ENCODE peak calls at places on chromosomes 16 and 17, in eight cellular contexts. U is uterus; M is cardiac muscle cell; E is psoas muscle; I is GM23338; D is lower lobe of right lung; L is aorta; Z is CD8-positive, alpha-beta T cell. P is an unnamed sample. For H3K4me1, the result is how much of the 10 kb centered on the place peaks cover.

GRCh38 chr17:66190738-66191606 is 961 bp downstream of the CEP112 start:
- DNase-seq in E (no peak), U (no peak), I (no peak), L (no peak), M (peak), D (peak), Z (no peak), P (no peak)

GRCh38 chr17:17315142-17315821 is 12.1 kb downstream of the NT5M start:
- DNase-seq in L (no peak), Z (no peak), M (no peak), E (no peak), I (no peak), D (peak), U (no peak), P (no peak)

GRCh38 chr16:71712501-71712900 is 12.0 kb downstream of the PHLPP2 start:
- DNase-seq in E (no peak), M (no peak), D (no peak), Z (no peak), U (no peak), I (no peak), L (no peak), P (no peak)

GRCh38 chr16:3461120-3461519 is 17.6 kb downstream of the NAA60 start:
- DNase-seq in U (no peak), E (no peak), Z (peak), D (no peak), I (no peak), L (peak), M (no peak), P (no peak)

GRCh38 chr16:88329726-88330700 is 52.7 kb upstream of the ZNF469 start:
- DNase-seq in M (no peak), D (no peak), L (no peak), I (no peak), E (peak), U (no peak), Z (no peak), P (no peak)

GRCh38 chr17:31393749-31394146 is 2.3 kb downstream of the RAB11FIP4 start:
- DNase-seq in U (no peak), E (no peak), D (no peak), Z (no peak), M (no peak), I (no peak), L (peak), P (no peak)

GRCh38 chr17:60077672-60078519 is 825 bp downstream of the HEATR6 start:
- DNase-seq in M (peak), U (no peak), D (no peak), L (no peak), I (no peak), Z (no peak), E (no peak), P (no peak)

GRCh38 chr17:18184143-18185007 is 747 bp downstream of the ALKBH5 start:
- DNase-seq in E (peak), D (peak), Z (peak), L (peak), M (peak), U (peak), I (peak), P (peak)

GRCh38 chr17:15289285-15290185 is 24.4 kb upstream of the PMP22 start:
- DNase-seq in L (no peak), U (no peak), I (no peak), E (no peak), Z (no peak), D (no peak), M (peak), P (no peak)

GRCh38 chr17:76278268-76278908 is 13.2 kb downstream of the UBALD2 start:
- DNase-seq in Z (no peak), E (no peak), L (no peak), U (no peak), M (no peak), I (no peak), D (no peak), P (no peak)

GRCh38 chr17:2911035-2911754 is 115.0 kb downstream of the RAP1GAP2 start:
- DNase-seq in L (no peak), U (no peak), D (no peak), M (no peak), Z (no peak), E (no peak), I (no peak), P (no peak)

GRCh38 chr17:978110-979093 is 1.2 kb downstream of the NXN start:
- DNase-seq in I (no peak), M (peak), L (peak), Z (no peak), D (no peak), E (peak), U (no peak), P (no peak)

GRCh38 chr16:84198401-84198800 is 7.4 kb downstream of the ADAD2 start:
- DNase-seq in Z (no peak), E (no peak), I (no peak), D (no peak), M (peak), U (no peak), L (no peak), P (no peak)

GRCh38 chr17:36142230-36142629 is 34.2 kb downstream of the TBC1D3B start:
- DNase-seq in E (no peak), I (no peak), U (no peak), Z (no peak), D (no peak), L (no peak), M (no peak), P (peak)

GRCh38 chr17:75135452-75135851 is 3.9 kb upstream of the NT5C start:
- DNase-seq in Z (no peak), I (no peak), D (no peak), E (no peak), U (no peak), L (peak), M (no peak), P (no peak)

GRCh38 chr17:70629902-70630301 is 460.6 kb downstream of the KCNJ2 start:
- DNase-seq in Z (no peak), M (peak), E (no peak), D (no peak), I (no peak), U (no peak), L (no peak), P (no peak)

GRCh38 chr17:41618341-41619161 is 5.8 kb downstream of the KRT17 start:
- DNase-seq in Z (no peak), I (no peak), U (no peak), M (no peak), D (no peak), E (no peak), L (peak), P (no peak)

GRCh38 chr16:53756329-53756996 is 52.5 kb downstream of the FTO start:
- DNase-seq in U (no peak), M (peak), Z (no peak), E (no peak), I (no peak), L (no peak), D (no peak), P (peak)

GRCh38 chr17:41026668-41027471 is at the start of gene KRTAP1-5:
- DNase-seq in U (no peak), M (peak), Z (no peak), I (no peak), E (no peak), L (no peak), D (no peak), P (no peak)

GRCh38 chr17:53088501-53088900 is 734.2 kb upstream of the KIF2B start:
- DNase-seq in M (no peak), I (no peak), Z (no peak), U (no peak), D (no peak), E (no peak), L (no peak), P (no peak)

GRCh38 chr16:88886915-88887521 is 20.6 kb upstream of the PABPN1L start:
- DNase-seq in E (peak), I (no peak), Z (no peak), D (peak), U (peak), L (no peak), M (peak), P (peak)

GRCh38 chr17:9668532-9668931 is 23.2 kb downstream of the USP43 start:
- DNase-seq in L (no peak), D (no peak), I (no peak), U (no peak), M (peak), Z (no peak), E (no peak), P (no peak)

GRCh38 chr17:55451758-55452468 is 30.3 kb upstream of the MMD start:
- DNase-seq in U (no peak), I (no peak), D (no peak), L (no peak), M (peak), E (no peak), Z (no peak), P (no peak)

GRCh38 chr17:21374455-21375161 is 1.5 kb upstream of the KCNJ12 start:
- DNase-seq in U (no peak), L (no peak), I (no peak), D (no peak), M (peak), Z (no peak), E (no peak), P (no peak)

GRCh38 chr17:45703806-45704205 is 80.3 kb upstream of the CRHR1 start:
- DNase-seq in Z (no peak), I (no peak), M (no peak), U (no peak), E (no peak), L (no peak), D (no peak), P (no peak)

GRCh38 chr17:78348055-78348745 is 11.7 kb downstream of the SOCS3 start:
- DNase-seq in Z (no peak), E (no peak), L (no peak), U (no peak), I (no peak), D (no peak), M (no peak), P (no peak)

GRCh38 chr17:78347453-78347852 is 12.4 kb downstream of the SOCS3 start:
- DNase-seq in D (peak), I (no peak), Z (no peak), E (no peak), U (no peak), L (no peak), M (no peak), P (no peak)

GRCh38 chr17:78346605-78347250 is 13.1 kb downstream of the SOCS3 start:
- DNase-seq in D (no peak), I (peak), U (no peak), Z (no peak), M (no peak), E (no peak), L (no peak), P (no peak)

GRCh38 chr17:78351449-78352006 is 8.3 kb downstream of the SOCS3 start:
- DNase-seq in E (peak), L (peak), U (peak), Z (no peak), D (peak), M (peak), I (peak), P (no peak)

GRCh38 chr17:78349831-78350631 is 9.8 kb downstream of the SOCS3 start:
- DNase-seq in Z (no peak), U (no peak), E (no peak), L (no peak), I (no peak), D (no peak), M (no peak), P (no peak)
- H3K4me1 ChIP-seq in Z (half or more), U (under half), E (half or more), L (under half), I (under half), D (half or more), M (under half), P (under half)

GRCh38 chr16:81462683-81463082 is 18.1 kb downstream of the CMIP start:
- DNase-seq in I (no peak), L (no peak), E (no peak), U (no peak), M (no peak), D (no peak), Z (no peak), P (no peak)

GRCh38 chr16:81466351-81466960 is 21.8 kb downstream of the CMIP start:
- DNase-seq in Z (no peak), U (no peak), L (no peak), D (no peak), E (no peak), M (peak), I (no peak), P (no peak)

GRCh38 chr16:81463296-81463890 is 18.8 kb downstream of the CMIP start:
- DNase-seq in Z (no peak), L (no peak), E (no peak), D (no peak), M (no peak), I (no peak), U (no peak), P (no peak)

GRCh38 chr16:81465375-81465943 is 20.9 kb downstream of the CMIP start:
- DNase-seq in L (no peak), U (no peak), M (no peak), I (no peak), E (no peak), D (no peak), Z (no peak), P (no peak)

DNA sequence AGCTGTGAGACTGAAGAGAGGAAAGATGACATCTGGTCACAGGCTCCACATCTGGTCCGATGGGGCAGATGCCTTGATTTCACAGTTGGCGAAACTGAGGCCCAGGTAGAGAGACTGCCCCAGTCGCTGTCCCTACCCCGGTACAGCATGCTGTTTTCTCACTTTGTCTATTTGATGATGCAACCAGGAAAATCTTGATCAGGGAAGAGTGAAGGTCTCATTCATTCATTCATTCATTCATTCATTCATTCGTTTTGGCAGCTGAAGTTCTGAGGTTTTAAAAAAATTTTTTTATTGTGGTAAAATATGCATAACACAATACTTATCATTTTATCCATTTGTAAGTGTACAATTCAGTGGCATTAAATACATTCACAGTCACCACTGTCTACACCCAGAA is 19.7 kb downstream of the CMIP start:
- DNase-seq in M (no peak), U (no peak), I (no peak), L (no peak), D (no peak), Z (no peak), E (no peak), P (no peak)
- H3K4me1 ChIP-seq in M (under half), U (under half), I (under half), L (under half), D (half or more), Z (under half), E (under half), P (under half)

DNA sequence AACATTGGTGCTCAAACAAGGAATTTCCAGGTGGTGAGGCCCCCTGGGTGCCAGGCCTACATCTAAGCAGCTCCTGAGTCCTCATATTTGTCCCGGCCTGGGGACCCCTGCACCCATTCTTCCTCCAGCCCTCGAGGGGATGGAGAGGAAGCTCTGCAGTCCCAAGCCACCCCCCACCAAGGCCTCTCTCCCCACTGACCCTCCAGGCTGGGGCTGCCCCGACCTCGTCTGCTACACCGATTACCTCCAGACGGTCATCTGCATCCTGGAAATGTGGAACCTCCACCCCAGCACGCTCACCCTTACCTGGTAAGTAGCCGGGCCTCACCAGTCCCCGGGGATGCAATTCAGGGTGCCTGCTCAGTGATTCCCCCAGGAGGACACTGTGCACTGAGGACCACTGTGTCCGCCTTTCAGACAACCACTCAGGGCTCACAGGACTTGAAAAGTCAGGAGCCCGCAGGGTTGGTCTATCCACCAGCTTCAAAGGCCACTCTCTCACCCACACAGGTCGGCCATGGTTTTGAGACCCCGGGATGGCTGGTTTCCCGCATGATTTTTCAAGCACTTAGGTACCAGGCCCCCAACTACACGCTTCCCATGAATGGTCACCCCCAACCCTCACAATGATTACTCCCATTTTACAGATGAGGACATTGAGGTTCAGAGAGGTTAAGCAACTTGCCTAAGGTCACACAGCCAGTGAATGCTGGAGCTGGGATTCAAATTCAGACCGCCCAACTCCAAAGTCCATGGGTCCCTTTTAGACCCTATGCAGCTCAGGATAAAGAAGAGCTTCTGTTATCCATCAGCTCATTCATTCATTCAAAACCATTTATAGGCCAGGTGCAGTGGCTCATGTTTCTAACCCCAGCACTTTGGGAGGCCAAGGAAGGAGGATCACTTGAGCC is 32.4 kb downstream of the IL21R start:
- DNase-seq in I (no peak), U (peak), E (no peak), D (no peak), M (no peak), L (peak), Z (no peak), P (no peak)
- H3K4me1 ChIP-seq in I (under half), U (under half), E (under half), D (under half), M (under half), L (under half), Z (under half), P (under half)

GRCh38 chr16:85536411-85537330 is 76.5 kb upstream of the GSE1 start:
- DNase-seq in D (no peak), E (no peak), I (peak), Z (no peak), L (no peak), U (no peak), M (no peak), P (peak)
- H3K4me1 ChIP-seq in D (under half), E (under half), I (under half), Z (under half), L (under half), U (under half), M (half or more), P (under half)